ENCODE peak calls at places on chromosome 3, in four cellular contexts. One of them, this sample, is unnamed.

GRCh38 chr3:49779378-49780079 is 6.8 kb downstream of the IP6K1 start:
- DNase-seq in effector memory CD4-positive, alpha-beta T cell: no peak
- DNase-seq in cardiac muscle cell: no peak
- DNase-seq in foreskin keratinocyte: no peak
- DNase-seq in this sample: no peak

GRCh38 chr3:71511037-71511436 is 72.5 kb downstream of the FOXP1 start:
- DNase-seq in effector memory CD4-positive, alpha-beta T cell: no peak
- DNase-seq in cardiac muscle cell: no peak
- DNase-seq in foreskin keratinocyte: peak
- DNase-seq in this sample: no peak

GRCh38 chr3:124986153-124987143 is 51.9 kb upstream of the MUC13 start:
- DNase-seq in effector memory CD4-positive, alpha-beta T cell: no peak
- DNase-seq in cardiac muscle cell: no peak
- DNase-seq in foreskin keratinocyte: peak
- DNase-seq in this sample: no peak

GRCh38 chr3:98110191-98110908 is 20.2 kb upstream of the OR5H1 start:
- DNase-seq in effector memory CD4-positive, alpha-beta T cell: no peak
- DNase-seq in cardiac muscle cell: no peak
- DNase-seq in foreskin keratinocyte: no peak
- DNase-seq in this sample: no peak

GRCh38 chr3:127794972-127795371 is 27.3 kb downstream of the MGLL start:
- DNase-seq in effector memory CD4-positive, alpha-beta T cell: no peak
- DNase-seq in cardiac muscle cell: no peak
- DNase-seq in foreskin keratinocyte: no peak
- DNase-seq in this sample: no peak

GRCh38 chr3:17039579-17039978 is 154.8 kb downstream of the PLCL2 start:
- DNase-seq in effector memory CD4-positive, alpha-beta T cell: no peak
- DNase-seq in cardiac muscle cell: no peak
- DNase-seq in foreskin keratinocyte: peak
- DNase-seq in this sample: no peak

GRCh38 chr3:124263168-124263567 is 271.2 kb upstream of the ROPN1 start:
- DNase-seq in effector memory CD4-positive, alpha-beta T cell: no peak
- DNase-seq in cardiac muscle cell: no peak
- DNase-seq in foreskin keratinocyte: peak
- DNase-seq in this sample: no peak

GRCh38 chr3:122004123-122004522 is 17.9 kb downstream of the ILDR1 start:
- DNase-seq in effector memory CD4-positive, alpha-beta T cell: no peak
- DNase-seq in cardiac muscle cell: no peak
- DNase-seq in foreskin keratinocyte: no peak
- DNase-seq in this sample: no peak

GRCh38 chr3:107272471-107272870 is 104.8 kb upstream of the CCDC54 start:
- DNase-seq in effector memory CD4-positive, alpha-beta T cell: no peak
- DNase-seq in cardiac muscle cell: no peak
- DNase-seq in foreskin keratinocyte: peak
- DNase-seq in this sample: no peak

GRCh38 chr3:22886394-22886793 is 316.7 kb upstream of the UBE2E2 start:
- DNase-seq in effector memory CD4-positive, alpha-beta T cell: no peak
- DNase-seq in cardiac muscle cell: no peak
- DNase-seq in foreskin keratinocyte: no peak
- DNase-seq in this sample: no peak

GRCh38 chr3:167318306-167318705 is 61.8 kb downstream of the ZBBX start:
- DNase-seq in effector memory CD4-positive, alpha-beta T cell: no peak
- DNase-seq in cardiac muscle cell: no peak
- DNase-seq in foreskin keratinocyte: peak
- DNase-seq in this sample: no peak

GRCh38 chr3:71579934-71580318 is 3.6 kb downstream of the FOXP1 start:
- DNase-seq in effector memory CD4-positive, alpha-beta T cell: no peak
- DNase-seq in cardiac muscle cell: peak
- DNase-seq in foreskin keratinocyte: peak
- DNase-seq in this sample: no peak

GRCh38 chr3:177595789-177596188 is 398.5 kb upstream of the TBL1XR1 start:
- DNase-seq in effector memory CD4-positive, alpha-beta T cell: no peak
- DNase-seq in cardiac muscle cell: no peak
- DNase-seq in foreskin keratinocyte: peak
- DNase-seq in this sample: no peak

GRCh38 chr3:481680-482079 is 285.1 kb downstream of the CHL1 start:
- DNase-seq in effector memory CD4-positive, alpha-beta T cell: no peak
- DNase-seq in cardiac muscle cell: no peak
- DNase-seq in foreskin keratinocyte: no peak
- DNase-seq in this sample: no peak

GRCh38 chr3:45907769-45908705 is 21.7 kb downstream of the CCR9 start:
- DNase-seq in effector memory CD4-positive, alpha-beta T cell: no peak
- DNase-seq in cardiac muscle cell: no peak
- DNase-seq in foreskin keratinocyte: peak
- DNase-seq in this sample: no peak

GRCh38 chr3:84989102-84989501 is 30.3 kb downstream of the CADM2 start:
- DNase-seq in effector memory CD4-positive, alpha-beta T cell: no peak
- DNase-seq in cardiac muscle cell: no peak
- DNase-seq in foreskin keratinocyte: no peak
- DNase-seq in this sample: no peak

GRCh38 chr3:136346486-136346885 is 96.3 kb downstream of the PCCB start:
- DNase-seq in effector memory CD4-positive, alpha-beta T cell: no peak
- DNase-seq in cardiac muscle cell: no peak
- DNase-seq in foreskin keratinocyte: no peak
- DNase-seq in this sample: no peak

GRCh38 chr3:136343873-136344281 is 93.7 kb downstream of the PCCB start:
- DNase-seq in effector memory CD4-positive, alpha-beta T cell: no peak
- DNase-seq in cardiac muscle cell: peak
- DNase-seq in foreskin keratinocyte: peak
- DNase-seq in this sample: no peak

DNA sequence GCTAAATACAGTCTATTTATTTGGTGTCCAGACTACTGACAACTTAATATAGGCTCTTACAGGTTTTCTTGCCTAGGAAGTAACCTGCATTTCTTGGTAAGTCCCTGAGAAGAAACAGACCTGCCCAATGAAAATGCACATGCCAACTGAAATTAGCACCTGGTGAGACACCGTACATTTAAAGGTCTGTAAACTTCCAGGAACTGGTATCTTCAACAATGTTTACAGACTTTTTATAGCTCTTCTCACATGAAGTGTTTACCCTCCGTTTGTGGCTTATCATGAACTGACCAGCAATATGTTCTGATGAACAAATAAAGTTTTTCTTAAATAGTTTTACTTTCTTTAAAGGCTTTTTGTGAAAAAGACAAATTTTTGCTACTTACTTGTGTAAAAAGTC is 93.3 kb downstream of the PCCB start:
- DNase-seq in effector memory CD4-positive, alpha-beta T cell: no peak
- DNase-seq in cardiac muscle cell: no peak
- DNase-seq in foreskin keratinocyte: no peak
- DNase-seq in this sample: no peak
- H3K27ac ChIP-seq in effector memory CD4-positive, alpha-beta T cell: no peak
- H3K27ac ChIP-seq in cardiac muscle cell: peak
- H3K27ac ChIP-seq in foreskin keratinocyte: no peak
- H3K27ac ChIP-seq in this sample: no peak

GRCh38 chr3:188476930-188477329 is 323.0 kb downstream of the LPP start:
- DNase-seq in effector memory CD4-positive, alpha-beta T cell: no peak
- DNase-seq in cardiac muscle cell: peak
- DNase-seq in foreskin keratinocyte: no peak
- DNase-seq in this sample: no peak
- H3K27ac ChIP-seq in effector memory CD4-positive, alpha-beta T cell: no peak
- H3K27ac ChIP-seq in cardiac muscle cell: peak
- H3K27ac ChIP-seq in foreskin keratinocyte: no peak
- H3K27ac ChIP-seq in this sample: no peak

GRCh38 chr3:57946970-57947381 is 61.2 kb upstream of the FLNB start:
- DNase-seq in effector memory CD4-positive, alpha-beta T cell: no peak
- DNase-seq in cardiac muscle cell: no peak
- DNase-seq in foreskin keratinocyte: no peak
- DNase-seq in this sample: no peak

GRCh38 chr3:57949779-57950618 is 58.2 kb upstream of the FLNB start:
- DNase-seq in effector memory CD4-positive, alpha-beta T cell: no peak
- DNase-seq in cardiac muscle cell: no peak
- DNase-seq in foreskin keratinocyte: peak
- DNase-seq in this sample: no peak

GRCh38 chr3:57949344-57949743 is 58.9 kb upstream of the FLNB start:
- DNase-seq in effector memory CD4-positive, alpha-beta T cell: no peak
- DNase-seq in cardiac muscle cell: no peak
- DNase-seq in foreskin keratinocyte: no peak
- DNase-seq in this sample: no peak

GRCh38 chr3:57948080-57948671 is 60.0 kb upstream of the FLNB start:
- DNase-seq in effector memory CD4-positive, alpha-beta T cell: no peak
- DNase-seq in cardiac muscle cell: no peak
- DNase-seq in foreskin keratinocyte: no peak
- DNase-seq in this sample: no peak

GRCh38 chr3:57948782-57949242 is 59.4 kb upstream of the FLNB start:
- DNase-seq in effector memory CD4-positive, alpha-beta T cell: no peak
- DNase-seq in cardiac muscle cell: no peak
- DNase-seq in foreskin keratinocyte: no peak
- DNase-seq in this sample: no peak
- H3K27ac ChIP-seq in effector memory CD4-positive, alpha-beta T cell: no peak
- H3K27ac ChIP-seq in cardiac muscle cell: no peak
- H3K27ac ChIP-seq in foreskin keratinocyte: no peak
- H3K27ac ChIP-seq in this sample: no peak

DNA sequence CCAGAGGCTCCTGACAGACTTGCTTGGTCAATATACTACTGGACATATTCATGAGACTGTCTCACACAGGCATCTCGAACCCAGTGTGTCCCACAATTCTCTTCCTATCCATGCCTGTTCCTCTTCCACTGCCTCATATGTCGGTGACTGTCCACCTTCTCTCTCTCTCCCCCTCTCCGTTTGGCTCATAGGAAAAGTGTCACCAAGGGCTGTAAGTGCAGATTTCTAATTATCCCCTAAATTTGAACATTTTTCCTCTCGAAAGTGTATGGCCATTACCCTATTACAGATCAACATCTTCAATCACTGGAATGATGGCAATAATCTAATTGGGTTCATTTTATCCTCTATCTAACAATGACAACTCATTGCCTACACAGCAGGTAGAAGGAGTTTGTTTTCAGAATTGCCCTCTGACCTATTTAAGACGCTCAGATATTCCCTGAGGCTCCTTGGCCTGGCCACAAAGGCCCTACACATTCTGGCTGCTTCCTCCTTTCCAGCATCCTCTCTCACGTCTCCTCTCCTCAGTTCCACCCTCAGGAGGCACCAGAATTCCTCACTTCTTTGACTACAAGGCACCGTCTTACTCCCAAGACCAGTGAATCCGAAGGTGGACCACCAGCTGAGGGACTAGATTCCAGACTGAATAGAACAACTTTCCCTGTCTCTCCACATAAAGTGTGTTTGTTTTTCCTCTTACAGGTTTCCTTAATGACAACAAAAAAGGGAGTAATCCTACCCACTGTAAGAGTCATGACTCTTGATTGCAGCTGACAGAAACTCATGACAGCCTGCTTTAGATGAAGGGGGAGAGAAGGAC is 22.2 kb upstream of the MUC20 start:
- DNase-seq in effector memory CD4-positive, alpha-beta T cell: no peak
- DNase-seq in cardiac muscle cell: no peak
- DNase-seq in foreskin keratinocyte: no peak
- DNase-seq in this sample: no peak
- H3K27ac ChIP-seq in effector memory CD4-positive, alpha-beta T cell: no peak
- H3K27ac ChIP-seq in cardiac muscle cell: peak
- H3K27ac ChIP-seq in foreskin keratinocyte: no peak
- H3K27ac ChIP-seq in this sample: no peak

GRCh38 chr3:4800595-4800994 is 178.6 kb upstream of the BHLHE40 start:
- DNase-seq in effector memory CD4-positive, alpha-beta T cell: no peak
- DNase-seq in cardiac muscle cell: no peak
- DNase-seq in foreskin keratinocyte: no peak
- DNase-seq in this sample: no peak
- H3K27ac ChIP-seq in effector memory CD4-positive, alpha-beta T cell: no peak
- H3K27ac ChIP-seq in cardiac muscle cell: no peak
- H3K27ac ChIP-seq in foreskin keratinocyte: no peak
- H3K27ac ChIP-seq in this sample: no peak

This sample was measured in CD8-positive, alpha-beta T cell.